ENCODE peak calls at places on chromosomes 13 and 19, in seven cellular contexts. T is cardiac muscle cell; C is CD8-positive, alpha-beta T cell; V is body of pancreas; N is tibial nerve; F is GM23248; S is A549. J is an unnamed sample.

GRCh38 chr13:97222934-97223710 is 989 bp downstream of the MBNL2 start:
- DNase-seq in C (no peak), S (no peak), T (no peak), V (no peak), N (no peak), F (peak; percentile 67), J (peak; percentile 23)

GRCh38 chr13:111033172-111034133 is 81.7 kb upstream of the ARHGEF7 start:
- DNase-seq in S (no peak), V (no peak), C (no peak), T (no peak), N (no peak), F (peak; percentile 69), J (no peak)

GRCh38 chr13:36345438-36346221 is 564 bp downstream of the SPART start:
- DNase-seq in S (peak; percentile 14), V (peak; percentile 69), C (peak; percentile 3), F (peak; percentile 94), N (peak; percentile 89), T (peak; percentile 94), J (peak; percentile 48)

GRCh38 chr13:48595330-48596127 is 58.2 kb upstream of the CYSLTR2 start:
- DNase-seq in N (peak; percentile 50), T (peak; percentile 90), V (peak; percentile 82), S (peak; percentile 15), F (peak; percentile 77), C (peak; percentile 20), J (peak; percentile 69)

GRCh38 chr13:77026255-77026782 is 640 bp downstream of the FBXL3 start:
- DNase-seq in S (peak; percentile 15), V (peak; percentile 92), N (peak; percentile 70), F (peak; percentile 86), C (peak; percentile 45), T (peak; percentile 68), J (peak; percentile 77)

GRCh38 chr13:25865391-25865790 is 186.4 kb downstream of the SHISA2 start:
- DNase-seq in T (no peak), S (no peak), N (no peak), C (no peak), F (no peak), V (no peak), J (no peak)

GRCh38 chr13:95354680-95355487 is 53.6 kb upstream of the ABCC4 start:
- DNase-seq in N (no peak), T (peak; percentile 25), S (no peak), C (no peak), F (no peak), V (peak; percentile 22), J (no peak)

GRCh38 chr19:58154287-58154678 is 3.7 kb upstream of the ZNF329 start:
- DNase-seq in V (peak; percentile 46), C (no peak), S (no peak), F (peak; percentile 75), T (peak; percentile 77), N (no peak), J (no peak)

GRCh38 chr19:42488783-42489521 is 39.3 kb downstream of the CEACAM1 start:
- DNase-seq in F (no peak), S (no peak), C (no peak), V (peak; percentile 35), N (no peak), T (no peak), J (no peak)

GRCh38 chr13:50923272-50923671 is 13.7 kb downstream of the RNASEH2B start:
- DNase-seq in C (no peak), T (no peak), S (no peak), N (no peak), V (no peak), F (peak; percentile 23), J (no peak)

GRCh38 chr13:98493035-98493401 is 83.9 kb downstream of the STK24 start:
- DNase-seq in C (no peak), F (no peak), V (no peak), S (no peak), T (no peak), N (no peak), J (no peak)

GRCh38 chr19:9000933-9001332 is 9.3 kb downstream of the MUC16 start:
- DNase-seq in T (no peak), C (no peak), V (no peak), F (no peak), S (no peak), N (no peak), J (no peak)

GRCh38 chr13:34700155-34700554 is 241.9 kb upstream of the NBEA start:
- DNase-seq in N (no peak), V (no peak), S (no peak), C (no peak), F (no peak), T (no peak), J (no peak)

GRCh38 chr13:42275098-42275471 is 3.1 kb downstream of the AKAP11 start:
- DNase-seq in T (no peak), C (no peak), S (no peak), V (no peak), N (no peak), F (peak; percentile 24), J (no peak)

GRCh38 chr19:6744381-6745288 is 5.2 kb downstream of the TRIP10 start:
- DNase-seq in N (peak; percentile 84), C (no peak), T (peak; percentile 95), V (peak; percentile 78), S (peak; percentile 86), F (peak; percentile 92), J (no peak)

GRCh38 chr19:737591-738093 is 13.3 kb upstream of the MISP start:
- DNase-seq in C (peak; percentile 27), T (peak; percentile 53), V (peak; percentile 50), F (peak; percentile 60), N (peak; percentile 24), S (peak; percentile 55), J (peak; percentile 27)

GRCh38 chr13:106182404-106182803 is 353.1 kb downstream of the EFNB2 start:
- DNase-seq in F (peak; percentile 87), T (peak; percentile 89), V (no peak), S (no peak), C (no peak), N (no peak), J (no peak)

GRCh38 chr13:77918391-77919261 is at the start of gene EDNRB:
- DNase-seq in F (peak; percentile 62), N (peak; percentile 43), V (peak; percentile 21), T (peak; percentile 52), S (peak; percentile 25), C (no peak), J (no peak)

DNA sequence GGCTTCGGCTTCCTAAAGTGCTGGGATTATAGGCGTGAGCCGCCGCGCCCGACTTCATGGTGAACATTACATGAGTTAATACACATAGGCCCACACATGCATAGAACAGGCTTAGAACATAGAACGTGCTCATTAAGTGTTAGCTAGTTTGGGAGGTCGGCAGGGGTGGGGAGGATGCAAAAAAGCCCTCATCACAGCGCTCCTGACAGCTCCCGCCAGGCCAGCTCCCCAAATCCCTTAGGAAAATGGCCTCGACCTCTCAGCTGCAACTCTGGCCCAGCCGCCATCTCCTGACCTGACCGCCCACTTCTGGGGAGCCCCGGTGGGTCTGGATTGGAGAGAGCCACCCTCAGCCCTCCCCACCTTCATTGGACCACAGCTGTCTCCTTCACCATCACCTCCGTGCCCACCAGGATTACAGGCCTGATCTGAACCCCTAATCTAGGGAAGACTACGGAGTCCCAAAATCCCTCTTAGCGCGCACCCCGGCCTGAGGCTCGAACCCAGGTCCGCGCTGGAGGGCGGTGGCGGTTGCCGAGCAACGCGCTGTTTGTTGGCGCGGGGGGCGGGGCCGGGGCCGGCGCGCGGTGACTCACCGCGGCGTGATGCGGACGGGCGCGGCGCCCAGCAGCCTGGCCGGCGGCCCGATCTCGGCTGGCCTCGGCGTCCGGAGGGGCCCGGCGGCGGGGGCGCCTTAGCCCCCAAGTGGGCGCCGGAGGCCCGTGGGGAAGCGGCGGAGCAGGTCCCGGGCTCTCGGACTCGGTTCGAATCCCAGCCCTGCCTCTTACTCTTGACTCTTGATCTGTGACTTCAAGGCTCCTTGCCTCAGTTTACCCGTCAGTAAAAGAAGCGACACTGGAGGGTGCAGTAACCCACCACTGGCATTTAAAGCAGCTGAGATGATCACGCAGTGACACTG is 26.7 kb upstream of the NANOS3 start:
- DNase-seq in F (peak; percentile 89), N (peak; percentile 77), C (peak; percentile 56), S (no peak), V (peak; percentile 92), T (peak; percentile 87), J (peak; percentile 48)
- H3K4me1 ChIP-seq in F (peaks cover 53% of the 10 kb centered on the region), N (peaks cover 37% of the 10 kb centered on the region), C (peaks cover 37% of the 10 kb centered on the region), S (peaks cover 77% of the 10 kb centered on the region), V (peaks cover 57% of the 10 kb centered on the region), T (peaks cover 14% of the 10 kb centered on the region), J (peaks cover 41% of the 10 kb centered on the region)

GRCh38 chr13:31905896-31906295 is 125.7 kb upstream of the FRY start:
- DNase-seq in N (no peak), T (no peak), F (no peak), C (no peak), S (no peak), V (no peak), J (no peak)

GRCh38 chr13:31901985-31902384 is 129.6 kb upstream of the FRY start:
- DNase-seq in C (no peak), V (no peak), N (no peak), F (peak; percentile 40), T (no peak), S (no peak), J (no peak)

GRCh38 chr13:31908696-31909386 is 122.7 kb upstream of the FRY start:
- DNase-seq in F (peak; percentile 66), C (no peak), N (no peak), S (no peak), V (no peak), T (no peak), J (no peak)

GRCh38 chr13:31903072-31903815 is 128.3 kb upstream of the FRY start:
- DNase-seq in N (no peak), V (no peak), S (no peak), F (no peak), T (no peak), C (no peak), J (no peak)

GRCh38 chr13:31904941-31905824 is 126.4 kb upstream of the FRY start:
- DNase-seq in N (no peak), S (no peak), V (no peak), T (no peak), C (no peak), F (no peak), J (no peak)
- H3K27ac ChIP-seq in N (no peak overlapping the region), S (no peak overlapping the region), V (no peak overlapping the region), T (no peak overlapping the region), C (no peak overlapping the region), F (no peak overlapping the region), J (no peak overlapping the region)

GRCh38 chr19:4007021-4007835 is at the start of gene PIAS4:
- DNase-seq in C (peak; percentile 91), T (peak; percentile 96), F (peak; percentile 99), N (peak; percentile 92), V (peak; percentile 97), S (peak; percentile 91), J (peak; percentile 97)
- H3K4me1 ChIP-seq in C (peaks cover 38% of the 10 kb centered on the region), T (peaks cover 30% of the 10 kb centered on the region), F (peaks cover 18% of the 10 kb centered on the region), N (peaks cover 42% of the 10 kb centered on the region), V (peaks cover 46% of the 10 kb centered on the region), S (peaks cover 13% of the 10 kb centered on the region), J (peaks cover 40% of the 10 kb centered on the region)

DNA sequence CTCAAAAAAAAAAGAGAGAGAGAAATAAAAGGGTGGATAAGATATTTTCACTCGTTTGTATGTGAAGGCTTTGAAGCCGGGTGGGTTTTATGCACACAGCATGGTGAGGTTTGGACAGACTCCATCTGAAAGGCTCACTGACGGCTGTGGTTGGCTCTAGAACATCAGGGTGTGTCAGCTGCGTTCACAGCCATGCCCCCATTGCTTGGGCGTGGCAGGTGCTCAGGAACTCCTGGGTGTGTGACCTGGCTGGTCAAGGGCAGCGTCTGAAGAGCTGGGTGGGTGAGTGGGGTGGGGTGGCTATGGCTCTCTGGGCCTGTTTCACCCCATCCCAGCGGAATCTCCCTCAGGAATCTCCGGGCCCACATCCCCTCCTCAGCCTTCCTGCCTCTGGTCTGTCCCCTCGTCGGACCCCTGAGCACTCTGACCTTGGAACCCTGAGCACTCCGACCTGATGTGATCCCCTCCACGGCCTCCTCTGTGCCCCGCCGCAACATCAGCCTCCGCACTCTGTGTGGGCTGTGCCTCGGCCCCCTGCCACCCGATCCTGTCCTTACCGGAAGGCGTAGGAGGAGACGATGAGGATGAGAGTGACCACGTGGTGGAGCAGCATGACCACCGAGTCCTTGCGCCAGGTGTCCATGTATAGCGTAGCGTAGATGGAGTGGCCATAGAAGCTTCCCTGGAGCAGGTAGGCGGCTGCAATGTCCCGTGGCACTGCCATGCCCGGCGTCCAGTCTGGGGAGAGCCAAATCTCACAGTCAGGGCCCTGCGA is 12.2 kb downstream of the CERS1 start:
- DNase-seq in S (no peak), F (no peak), C (no peak), T (no peak), V (no peak), N (no peak), J (no peak)
- H3K27ac ChIP-seq in S (no peak overlapping the region), F (no peak overlapping the region), C (no peak overlapping the region), T (no peak overlapping the region), V (no peak overlapping the region), N (no peak overlapping the region), J (no peak overlapping the region)

J was measured in CD4-positive, CD25-positive, alpha-beta regulatory T cell.